ENCODE peak calls at places on chromosomes 12 and 14, in seven cellular contexts. One of them, this sample, is unnamed.

GRCh38 chr12:2613674-2614073 is 181.1 kb upstream of the FKBP4 start:
- DNase-seq in fibroblast of the aortic adventitia: peak
- DNase-seq in lung: no peak
- DNase-seq in Peyer's patch: no peak
- DNase-seq in cardiac muscle cell: peak
- DNase-seq in psoas muscle: peak
- DNase-seq in bronchial epithelial cell: peak
- DNase-seq in this sample: no peak

GRCh38 chr14:73403181-73403752 is 55.1 kb downstream of the NUMB start:
- DNase-seq in Peyer's patch: no peak
- DNase-seq in bronchial epithelial cell: no peak
- DNase-seq in fibroblast of the aortic adventitia: no peak
- DNase-seq in psoas muscle: no peak
- DNase-seq in cardiac muscle cell: no peak
- DNase-seq in lung: no peak
- DNase-seq in this sample: no peak

GRCh38 chr12:49094104-49094948 is at the start of gene DHH:
- DNase-seq in psoas muscle: peak
- DNase-seq in Peyer's patch: peak
- DNase-seq in lung: peak
- DNase-seq in bronchial epithelial cell: no peak
- DNase-seq in cardiac muscle cell: peak
- DNase-seq in fibroblast of the aortic adventitia: no peak
- DNase-seq in this sample: peak

GRCh38 chr12:26940820-26941219 is 2.5 kb downstream of the FGFR1OP2 start:
- DNase-seq in psoas muscle: no peak
- DNase-seq in cardiac muscle cell: peak
- DNase-seq in lung: no peak
- DNase-seq in bronchial epithelial cell: peak
- DNase-seq in fibroblast of the aortic adventitia: peak
- DNase-seq in Peyer's patch: no peak
- DNase-seq in this sample: no peak

GRCh38 chr12:105020241-105020962 is 34.3 kb downstream of the NOPCHAP1 start:
- DNase-seq in psoas muscle: no peak
- DNase-seq in cardiac muscle cell: no peak
- DNase-seq in fibroblast of the aortic adventitia: no peak
- DNase-seq in Peyer's patch: no peak
- DNase-seq in bronchial epithelial cell: peak
- DNase-seq in lung: no peak
- DNase-seq in this sample: no peak

GRCh38 chr14:105073720-105074600 is 8.7 kb upstream of the GPR132 start:
- DNase-seq in bronchial epithelial cell: no peak
- DNase-seq in cardiac muscle cell: no peak
- DNase-seq in psoas muscle: no peak
- DNase-seq in lung: no peak
- DNase-seq in Peyer's patch: no peak
- DNase-seq in fibroblast of the aortic adventitia: no peak
- DNase-seq in this sample: no peak

GRCh38 chr14:51093371-51094281 is 1.3 kb downstream of the TRIM9 start:
- DNase-seq in cardiac muscle cell: peak
- DNase-seq in lung: no peak
- DNase-seq in fibroblast of the aortic adventitia: no peak
- DNase-seq in bronchial epithelial cell: no peak
- DNase-seq in psoas muscle: peak
- DNase-seq in Peyer's patch: no peak
- DNase-seq in this sample: peak

GRCh38 chr12:47841506-47841905 is 21.8 kb upstream of the HDAC7 start:
- DNase-seq in cardiac muscle cell: peak
- DNase-seq in lung: no peak
- DNase-seq in psoas muscle: no peak
- DNase-seq in fibroblast of the aortic adventitia: peak
- DNase-seq in bronchial epithelial cell: no peak
- DNase-seq in Peyer's patch: no peak
- DNase-seq in this sample: no peak

GRCh38 chr14:61262082-61262481 is 19.1 kb downstream of the TMEM30B start:
- DNase-seq in lung: no peak
- DNase-seq in bronchial epithelial cell: no peak
- DNase-seq in psoas muscle: no peak
- DNase-seq in Peyer's patch: no peak
- DNase-seq in fibroblast of the aortic adventitia: peak
- DNase-seq in cardiac muscle cell: no peak
- DNase-seq in this sample: no peak

GRCh38 chr12:64030155-64030554 is 185.7 kb downstream of the SRGAP1 start:
- DNase-seq in cardiac muscle cell: no peak
- DNase-seq in psoas muscle: no peak
- DNase-seq in fibroblast of the aortic adventitia: no peak
- DNase-seq in Peyer's patch: no peak
- DNase-seq in bronchial epithelial cell: no peak
- DNase-seq in lung: no peak
- DNase-seq in this sample: no peak

GRCh38 chr12:68844318-68844745 is 36.4 kb downstream of the MDM2 start:
- DNase-seq in psoas muscle: no peak
- DNase-seq in Peyer's patch: no peak
- DNase-seq in bronchial epithelial cell: no peak
- DNase-seq in lung: no peak
- DNase-seq in fibroblast of the aortic adventitia: no peak
- DNase-seq in cardiac muscle cell: no peak
- DNase-seq in this sample: no peak

GRCh38 chr14:77760381-77761204 is at the start of gene SNW1:
- DNase-seq in bronchial epithelial cell: peak
- DNase-seq in psoas muscle: peak
- DNase-seq in lung: peak
- DNase-seq in cardiac muscle cell: peak
- DNase-seq in Peyer's patch: peak
- DNase-seq in fibroblast of the aortic adventitia: peak
- DNase-seq in this sample: peak

GRCh38 chr14:77761205-77761931 is 412 bp upstream of the SNW1 start:
- DNase-seq in cardiac muscle cell: peak
- DNase-seq in lung: peak
- DNase-seq in fibroblast of the aortic adventitia: peak
- DNase-seq in psoas muscle: peak
- DNase-seq in bronchial epithelial cell: peak
- DNase-seq in Peyer's patch: no peak
- DNase-seq in this sample: peak

GRCh38 chr14:77763316-77763715 is 2.4 kb upstream of the SNW1 start:
- DNase-seq in psoas muscle: no peak
- DNase-seq in cardiac muscle cell: no peak
- DNase-seq in Peyer's patch: no peak
- DNase-seq in bronchial epithelial cell: no peak
- DNase-seq in fibroblast of the aortic adventitia: no peak
- DNase-seq in lung: no peak
- DNase-seq in this sample: no peak

DNA sequence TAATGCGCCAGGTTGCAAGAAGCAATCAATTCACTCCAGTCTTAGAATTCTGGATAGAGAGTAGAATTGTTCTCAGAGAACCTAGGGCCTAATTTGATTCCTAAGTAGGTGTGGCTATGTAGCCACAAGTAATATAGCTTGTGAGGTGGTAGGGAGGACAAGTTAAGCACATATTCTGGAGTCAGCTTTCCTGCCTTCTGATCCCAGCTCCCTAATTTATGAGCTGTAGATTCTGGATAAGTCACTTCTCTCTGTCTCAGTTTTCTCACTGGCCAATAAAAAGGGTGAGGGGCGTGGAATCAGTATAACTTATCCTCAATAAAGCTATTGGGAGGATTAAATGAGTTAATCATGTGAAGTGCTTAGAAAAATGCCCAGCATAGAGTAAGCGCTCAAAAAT is 3.0 kb upstream of the SNW1 start:
- DNase-seq in cardiac muscle cell: no peak
- DNase-seq in Peyer's patch: no peak
- DNase-seq in bronchial epithelial cell: no peak
- DNase-seq in lung: no peak
- DNase-seq in fibroblast of the aortic adventitia: no peak
- DNase-seq in psoas muscle: no peak
- DNase-seq in this sample: no peak
- TF ChIP-seq CTCF in cardiac muscle cell: no peak
- TF ChIP-seq CTCF in Peyer's patch: no peak
- TF ChIP-seq CTCF in bronchial epithelial cell: no peak
- TF ChIP-seq CTCF in lung: no peak
- TF ChIP-seq CTCF in fibroblast of the aortic adventitia: no peak
- TF ChIP-seq CTCF in psoas muscle: no peak
- TF ChIP-seq CTCF in this sample: no peak

DNA sequence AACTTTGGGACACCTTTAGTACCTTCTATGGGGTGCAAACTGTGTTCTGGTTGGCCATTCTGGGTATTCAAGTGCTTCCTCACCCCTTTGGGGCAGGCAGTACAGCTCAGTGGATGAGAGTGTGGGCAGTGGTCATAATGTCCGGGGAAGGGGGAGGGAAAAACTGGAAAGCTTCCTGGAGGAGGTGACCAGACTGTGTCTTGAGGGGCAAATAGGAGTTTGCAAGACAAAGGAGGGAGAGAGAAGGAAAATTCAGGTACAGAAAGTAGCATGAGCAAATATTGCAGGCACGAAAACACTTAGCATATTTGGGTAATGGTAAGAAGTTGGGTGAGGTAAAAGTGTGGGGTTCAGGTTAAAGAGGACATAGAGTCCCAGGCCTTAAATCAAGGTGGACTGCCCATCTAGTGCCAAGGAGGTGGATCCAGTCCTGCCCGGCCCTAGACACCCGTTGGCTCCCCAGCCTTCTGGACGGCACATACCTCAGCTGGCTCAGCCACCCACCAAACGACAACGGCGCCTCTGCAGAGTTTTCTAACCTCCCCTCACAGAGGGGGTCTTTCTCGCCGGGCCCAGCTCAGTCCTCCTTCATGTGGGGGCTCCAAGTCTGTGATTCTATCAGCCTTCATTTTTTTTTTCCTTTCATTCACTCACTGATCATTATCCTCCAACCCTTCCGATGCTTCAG is 86.4 kb downstream of the DICER1 start:
- DNase-seq in Peyer's patch: no peak
- DNase-seq in psoas muscle: no peak
- DNase-seq in lung: no peak
- DNase-seq in cardiac muscle cell: no peak
- DNase-seq in bronchial epithelial cell: no peak
- DNase-seq in fibroblast of the aortic adventitia: no peak
- DNase-seq in this sample: peak
- TF ChIP-seq CTCF in Peyer's patch: no peak
- TF ChIP-seq CTCF in psoas muscle: no peak
- TF ChIP-seq CTCF in lung: no peak
- TF ChIP-seq CTCF in cardiac muscle cell: no peak
- TF ChIP-seq CTCF in bronchial epithelial cell: no peak
- TF ChIP-seq CTCF in fibroblast of the aortic adventitia: no peak
- TF ChIP-seq CTCF in this sample: no peak

DNA sequence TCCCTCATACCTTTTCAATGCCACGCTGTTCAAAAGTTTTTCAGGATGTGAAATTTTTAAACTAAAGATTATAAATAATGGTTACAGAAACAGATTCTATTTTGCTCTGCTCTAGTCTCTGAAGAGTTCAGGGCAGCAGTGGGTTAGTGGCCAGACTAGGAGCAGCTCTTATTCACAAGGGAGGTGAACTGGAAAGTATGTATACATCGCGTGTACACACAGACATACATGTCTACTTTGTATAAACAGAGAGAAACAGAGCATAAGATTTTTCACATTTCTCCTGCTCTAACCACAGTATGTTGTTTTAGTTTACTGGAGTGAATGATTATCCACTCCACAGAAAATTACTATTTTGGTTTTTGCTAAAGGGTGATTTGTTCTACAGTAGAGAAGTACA is 74.4 kb upstream of the CRY1 start:
- DNase-seq in bronchial epithelial cell: no peak
- DNase-seq in cardiac muscle cell: no peak
- DNase-seq in fibroblast of the aortic adventitia: no peak
- DNase-seq in psoas muscle: no peak
- DNase-seq in lung: no peak
- DNase-seq in Peyer's patch: no peak
- DNase-seq in this sample: no peak
- TF ChIP-seq CTCF in bronchial epithelial cell: no peak
- TF ChIP-seq CTCF in cardiac muscle cell: no peak
- TF ChIP-seq CTCF in fibroblast of the aortic adventitia: no peak
- TF ChIP-seq CTCF in psoas muscle: no peak
- TF ChIP-seq CTCF in lung: no peak
- TF ChIP-seq CTCF in Peyer's patch: no peak
- TF ChIP-seq CTCF in this sample: no peak

DNA sequence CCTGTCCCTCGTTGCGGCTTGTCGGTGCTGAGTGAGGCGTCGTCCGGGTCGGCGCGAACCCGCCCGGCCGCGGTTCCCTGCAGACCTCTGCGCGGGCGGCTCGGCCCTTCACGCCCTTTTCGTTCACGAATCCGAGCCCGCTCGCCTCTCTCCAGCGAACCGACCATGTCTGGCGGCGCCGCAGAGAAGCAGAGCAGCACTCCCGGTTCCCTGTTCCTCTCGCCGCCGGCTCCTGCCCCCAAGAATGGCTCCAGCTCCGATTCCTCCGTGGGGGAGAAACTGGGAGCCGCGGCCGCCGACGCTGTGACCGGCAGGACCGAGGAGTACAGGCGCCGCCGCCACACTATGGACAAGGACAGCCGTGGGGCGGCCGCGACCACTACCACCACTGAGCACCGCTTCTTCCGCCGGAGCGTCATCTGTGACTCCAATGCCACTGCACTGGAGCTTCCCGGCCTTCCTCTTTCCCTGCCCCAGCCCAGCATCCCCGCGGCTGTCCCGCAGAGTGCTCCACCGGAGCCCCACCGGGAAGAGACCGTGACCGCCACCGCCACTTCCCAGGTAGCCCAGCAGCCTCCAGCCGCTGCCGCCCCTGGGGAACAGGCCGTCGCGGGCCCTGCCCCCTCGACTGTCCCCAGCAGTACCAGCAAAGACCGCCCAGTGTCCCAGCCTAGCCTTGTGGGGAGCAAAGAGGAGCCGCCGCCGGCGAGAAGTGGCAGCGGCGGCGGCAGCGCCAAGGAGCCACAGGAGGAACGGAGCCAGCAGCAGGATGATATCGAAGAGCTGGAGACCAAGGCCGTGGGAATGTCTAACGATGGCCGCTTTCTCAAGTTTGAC is 1.2 kb downstream of the WNK1 start:
- DNase-seq in cardiac muscle cell: peak
- DNase-seq in psoas muscle: peak
- DNase-seq in bronchial epithelial cell: no peak
- DNase-seq in Peyer's patch: peak
- DNase-seq in fibroblast of the aortic adventitia: peak
- DNase-seq in lung: peak
- DNase-seq in this sample: peak
- TF ChIP-seq CTCF in cardiac muscle cell: no peak
- TF ChIP-seq CTCF in psoas muscle: peak
- TF ChIP-seq CTCF in bronchial epithelial cell: no peak
- TF ChIP-seq CTCF in Peyer's patch: no peak
- TF ChIP-seq CTCF in fibroblast of the aortic adventitia: no peak
- TF ChIP-seq CTCF in lung: no peak
- TF ChIP-seq CTCF in this sample: no peak

This sample was measured in GM13976.